ENCODE peak calls at places on chromosomes 3 and 15, in ten cellular contexts. One of them, this sample, is unnamed.

GRCh38 chr15:36775209-36775608 is 195.8 kb downstream of the CDIN1 start:
- DNase-seq in GM23248: no peak
- DNase-seq in PC-3: no peak
- DNase-seq in hepatocyte: no peak
- DNase-seq in fibroblast of lung: no peak
- DNase-seq in mammary epithelial cell: no peak
- DNase-seq in HepG2: no peak
- DNase-seq in neural progenitor cell: no peak
- DNase-seq in mesenchymal stem cell: no peak
- DNase-seq in OCI-LY7: no peak
- DNase-seq in this sample: no peak

GRCh38 chr15:37682304-37682703 is 252.1 kb upstream of the TMCO5A start:
- DNase-seq in fibroblast of lung: peak; percentile 22
- DNase-seq in neural progenitor cell: peak; percentile 24
- DNase-seq in OCI-LY7: peak; percentile 8
- DNase-seq in HepG2: peak; percentile 5
- DNase-seq in hepatocyte: no peak
- DNase-seq in mammary epithelial cell: peak; percentile 11
- DNase-seq in GM23248: peak; percentile 32
- DNase-seq in mesenchymal stem cell: peak; percentile 15
- DNase-seq in PC-3: peak; percentile 58
- DNase-seq in this sample: no peak

GRCh38 chr3:13138566-13139145 is 65.4 kb upstream of the IQSEC1 start:
- DNase-seq in OCI-LY7: no peak
- DNase-seq in GM23248: no peak
- DNase-seq in PC-3: no peak
- DNase-seq in fibroblast of lung: no peak
- DNase-seq in mesenchymal stem cell: no peak
- DNase-seq in HepG2: no peak
- DNase-seq in neural progenitor cell: no peak
- DNase-seq in hepatocyte: no peak
- DNase-seq in mammary epithelial cell: no peak
- DNase-seq in this sample: no peak

GRCh38 chr15:77419050-77419835 is 661 bp downstream of the PEAK1 start:
- DNase-seq in OCI-LY7: no peak
- DNase-seq in HepG2: no peak
- DNase-seq in fibroblast of lung: peak; percentile 72
- DNase-seq in mammary epithelial cell: peak; percentile 21
- DNase-seq in PC-3: peak; percentile 19
- DNase-seq in mesenchymal stem cell: peak; percentile 57
- DNase-seq in neural progenitor cell: peak; percentile 77
- DNase-seq in GM23248: peak; percentile 69
- DNase-seq in hepatocyte: peak; percentile 66
- DNase-seq in this sample: no peak

GRCh38 chr15:72740202-72740601 is 43.4 kb downstream of the ADPGK start:
- DNase-seq in hepatocyte: no peak
- DNase-seq in fibroblast of lung: no peak
- DNase-seq in mammary epithelial cell: no peak
- DNase-seq in neural progenitor cell: no peak
- DNase-seq in PC-3: no peak
- DNase-seq in GM23248: no peak
- DNase-seq in OCI-LY7: peak; percentile 49
- DNase-seq in HepG2: no peak
- DNase-seq in mesenchymal stem cell: peak; percentile 19
- DNase-seq in this sample: no peak

GRCh38 chr3:55567615-55568014 is 80.5 kb upstream of the WNT5A start:
- DNase-seq in hepatocyte: peak; percentile 59
- DNase-seq in HepG2: no peak
- DNase-seq in mesenchymal stem cell: peak; percentile 57
- DNase-seq in mammary epithelial cell: no peak
- DNase-seq in PC-3: no peak
- DNase-seq in neural progenitor cell: no peak
- DNase-seq in OCI-LY7: no peak
- DNase-seq in GM23248: peak; percentile 62
- DNase-seq in fibroblast of lung: peak; percentile 35
- DNase-seq in this sample: no peak

GRCh38 chr3:66497288-66497972 is 3.4 kb downstream of the LRIG1 start:
- DNase-seq in OCI-LY7: peak; percentile 55
- DNase-seq in mammary epithelial cell: no peak
- DNase-seq in neural progenitor cell: no peak
- DNase-seq in PC-3: no peak
- DNase-seq in hepatocyte: no peak
- DNase-seq in HepG2: no peak
- DNase-seq in fibroblast of lung: no peak
- DNase-seq in GM23248: no peak
- DNase-seq in mesenchymal stem cell: no peak
- DNase-seq in this sample: no peak

GRCh38 chr3:160754371-160754854 is 1.6 kb upstream of the PPM1L start:
- DNase-seq in mesenchymal stem cell: peak; percentile 76
- DNase-seq in neural progenitor cell: peak; percentile 74
- DNase-seq in HepG2: no peak
- DNase-seq in fibroblast of lung: peak; percentile 60
- DNase-seq in hepatocyte: peak; percentile 63
- DNase-seq in OCI-LY7: peak; percentile 49
- DNase-seq in mammary epithelial cell: peak; percentile 47
- DNase-seq in GM23248: peak; percentile 72
- DNase-seq in PC-3: peak; percentile 51
- DNase-seq in this sample: peak; percentile 31

GRCh38 chr15:67900621-67901147 is 60.8 kb upstream of the RNU6-1 start:
- DNase-seq in GM23248: no peak
- DNase-seq in mesenchymal stem cell: no peak
- DNase-seq in mammary epithelial cell: peak; percentile 14
- DNase-seq in HepG2: no peak
- DNase-seq in neural progenitor cell: no peak
- DNase-seq in hepatocyte: no peak
- DNase-seq in PC-3: no peak
- DNase-seq in fibroblast of lung: no peak
- DNase-seq in OCI-LY7: no peak
- DNase-seq in this sample: no peak

GRCh38 chr15:67901922-67902321 is 62.1 kb upstream of the RNU6-1 start:
- DNase-seq in GM23248: no peak
- DNase-seq in neural progenitor cell: no peak
- DNase-seq in fibroblast of lung: no peak
- DNase-seq in mesenchymal stem cell: no peak
- DNase-seq in OCI-LY7: no peak
- DNase-seq in mammary epithelial cell: no peak
- DNase-seq in PC-3: no peak
- DNase-seq in HepG2: no peak
- DNase-seq in hepatocyte: no peak
- DNase-seq in this sample: no peak

GRCh38 chr15:67899596-67900283 is 59.9 kb upstream of the RNU6-1 start:
- DNase-seq in OCI-LY7: no peak
- DNase-seq in neural progenitor cell: no peak
- DNase-seq in GM23248: no peak
- DNase-seq in HepG2: no peak
- DNase-seq in mesenchymal stem cell: no peak
- DNase-seq in mammary epithelial cell: no peak
- DNase-seq in fibroblast of lung: no peak
- DNase-seq in hepatocyte: peak; percentile 30
- DNase-seq in PC-3: no peak
- DNase-seq in this sample: no peak

GRCh38 chr15:67903708-67904107 is 63.9 kb upstream of the RNU6-1 start:
- DNase-seq in mesenchymal stem cell: no peak
- DNase-seq in HepG2: no peak
- DNase-seq in neural progenitor cell: no peak
- DNase-seq in hepatocyte: no peak
- DNase-seq in fibroblast of lung: no peak
- DNase-seq in mammary epithelial cell: no peak
- DNase-seq in OCI-LY7: no peak
- DNase-seq in PC-3: no peak
- DNase-seq in GM23248: no peak
- DNase-seq in this sample: no peak

DNA sequence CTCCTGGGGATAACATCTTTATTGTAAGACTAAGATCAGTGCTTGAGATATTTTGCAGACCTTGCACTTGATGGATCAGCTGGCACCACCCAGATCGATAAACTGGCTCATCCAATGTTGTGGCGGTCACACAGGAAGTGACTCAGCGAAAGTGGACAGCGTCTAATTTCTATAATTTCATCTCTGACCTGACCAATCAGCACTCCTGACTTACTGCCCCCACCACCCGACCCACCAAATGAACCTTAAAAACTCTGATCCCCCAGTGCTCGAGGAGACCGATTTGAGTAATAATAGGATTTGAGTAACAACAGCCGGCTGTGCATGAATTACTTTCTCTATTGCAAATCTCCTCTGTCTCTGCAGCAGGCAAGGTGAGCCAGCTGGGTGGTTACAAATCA is 62.7 kb upstream of the RNU6-1 start:
- DNase-seq in OCI-LY7: no peak
- DNase-seq in GM23248: no peak
- DNase-seq in PC-3: no peak
- DNase-seq in fibroblast of lung: no peak
- DNase-seq in mammary epithelial cell: no peak
- DNase-seq in mesenchymal stem cell: no peak
- DNase-seq in neural progenitor cell: no peak
- DNase-seq in HepG2: no peak
- DNase-seq in hepatocyte: no peak
- DNase-seq in this sample: no peak
- H3K27ac ChIP-seq in OCI-LY7: no peak overlapping the region
- H3K27ac ChIP-seq in GM23248: no peak overlapping the region
- H3K27ac ChIP-seq in PC-3: no peak overlapping the region
- H3K27ac ChIP-seq in fibroblast of lung: no peak overlapping the region
- H3K27ac ChIP-seq in mammary epithelial cell: no peak overlapping the region
- H3K27ac ChIP-seq in mesenchymal stem cell: no peak overlapping the region
- H3K27ac ChIP-seq in neural progenitor cell: no peak overlapping the region
- H3K27ac ChIP-seq in HepG2: no peak overlapping the region
- H3K27ac ChIP-seq in hepatocyte: no peak overlapping the region
- H3K27ac ChIP-seq in this sample: no peak overlapping the region

GRCh38 chr3:112377418-112378071 is 44.6 kb downstream of the CD200 start:
- DNase-seq in mesenchymal stem cell: no peak
- DNase-seq in GM23248: no peak
- DNase-seq in fibroblast of lung: peak; percentile 33
- DNase-seq in PC-3: no peak
- DNase-seq in mammary epithelial cell: no peak
- DNase-seq in neural progenitor cell: no peak
- DNase-seq in OCI-LY7: no peak
- DNase-seq in HepG2: no peak
- DNase-seq in hepatocyte: no peak
- DNase-seq in this sample: no peak
- H3K4me2 ChIP-seq in mesenchymal stem cell: no peak overlapping the region
- H3K4me2 ChIP-seq in GM23248: no peak overlapping the region
- H3K4me2 ChIP-seq in fibroblast of lung: no peak overlapping the region
- H3K4me2 ChIP-seq in PC-3: no peak overlapping the region
- H3K4me2 ChIP-seq in mammary epithelial cell: no peak overlapping the region
- H3K4me2 ChIP-seq in neural progenitor cell: no peak overlapping the region
- H3K4me2 ChIP-seq in OCI-LY7: no peak overlapping the region
- H3K4me2 ChIP-seq in HepG2: no peak overlapping the region
- H3K4me2 ChIP-seq in hepatocyte: no peak overlapping the region
- H3K4me2 ChIP-seq in this sample: no peak overlapping the region

GRCh38 chr3:120640231-120640630 is 41.8 kb downstream of the HGD start:
- DNase-seq in mesenchymal stem cell: no peak
- DNase-seq in HepG2: no peak
- DNase-seq in hepatocyte: no peak
- DNase-seq in GM23248: no peak
- DNase-seq in neural progenitor cell: no peak
- DNase-seq in fibroblast of lung: no peak
- DNase-seq in PC-3: no peak
- DNase-seq in mammary epithelial cell: no peak
- DNase-seq in OCI-LY7: no peak
- DNase-seq in this sample: no peak

GRCh38 chr3:120634539-120634938 is 38.4 kb downstream of the NDUFB4 start:
- DNase-seq in OCI-LY7: no peak
- DNase-seq in fibroblast of lung: peak; percentile 8
- DNase-seq in mesenchymal stem cell: no peak
- DNase-seq in mammary epithelial cell: peak; percentile 20
- DNase-seq in PC-3: no peak
- DNase-seq in neural progenitor cell: no peak
- DNase-seq in hepatocyte: no peak
- DNase-seq in HepG2: no peak
- DNase-seq in GM23248: peak; percentile 51
- DNase-seq in this sample: no peak

GRCh38 chr3:120641696-120642246 is 40.3 kb downstream of the HGD start:
- DNase-seq in OCI-LY7: no peak
- DNase-seq in HepG2: no peak
- DNase-seq in GM23248: no peak
- DNase-seq in fibroblast of lung: no peak
- DNase-seq in mammary epithelial cell: no peak
- DNase-seq in hepatocyte: no peak
- DNase-seq in mesenchymal stem cell: no peak
- DNase-seq in PC-3: no peak
- DNase-seq in neural progenitor cell: no peak
- DNase-seq in this sample: no peak

GRCh38 chr3:120636790-120637401 is 40.8 kb downstream of the NDUFB4 start:
- DNase-seq in HepG2: no peak
- DNase-seq in PC-3: no peak
- DNase-seq in hepatocyte: no peak
- DNase-seq in OCI-LY7: no peak
- DNase-seq in mammary epithelial cell: no peak
- DNase-seq in mesenchymal stem cell: no peak
- DNase-seq in fibroblast of lung: no peak
- DNase-seq in neural progenitor cell: no peak
- DNase-seq in GM23248: no peak
- DNase-seq in this sample: no peak

DNA sequence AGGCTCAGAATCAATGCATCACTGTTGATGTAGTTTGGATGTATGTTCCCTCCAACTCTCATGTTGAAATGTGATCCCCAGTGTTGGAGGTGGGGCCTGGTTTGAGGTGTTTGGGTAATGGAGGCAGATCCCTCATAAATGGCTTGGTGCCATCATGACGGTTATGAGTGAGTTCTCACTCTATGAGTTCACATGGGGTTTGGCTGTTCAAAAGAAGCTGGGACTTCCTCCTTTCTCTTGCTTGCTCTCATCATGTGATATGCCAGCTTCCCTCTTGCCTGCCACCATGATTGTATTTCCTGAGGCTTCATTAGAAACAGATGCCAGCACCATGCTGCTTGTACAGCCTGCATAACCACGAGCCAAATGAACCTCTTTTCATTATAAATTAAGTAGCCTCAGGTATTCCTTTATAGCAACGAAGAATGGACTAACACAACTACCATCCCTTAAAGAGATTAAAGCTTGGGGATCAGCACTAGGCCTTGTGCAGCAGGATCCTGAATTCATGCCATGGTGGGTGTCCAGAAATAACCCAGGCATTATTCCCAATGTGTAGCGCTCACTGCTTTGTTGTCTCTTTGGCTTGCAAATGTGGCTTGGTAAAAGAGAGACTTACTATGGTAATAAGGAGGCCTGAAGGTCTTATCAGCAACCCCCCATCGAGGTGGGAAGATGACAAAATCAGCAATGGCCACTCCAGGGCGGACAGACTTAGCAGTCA is 41.9 kb downstream of the NDUFB4 start:
- DNase-seq in mesenchymal stem cell: no peak
- DNase-seq in mammary epithelial cell: no peak
- DNase-seq in OCI-LY7: no peak
- DNase-seq in hepatocyte: no peak
- DNase-seq in fibroblast of lung: no peak
- DNase-seq in neural progenitor cell: no peak
- DNase-seq in HepG2: no peak
- DNase-seq in PC-3: no peak
- DNase-seq in GM23248: peak; percentile 26
- DNase-seq in this sample: no peak
- H2AFZ ChIP-seq in mesenchymal stem cell: no peak overlapping the region
- H2AFZ ChIP-seq in mammary epithelial cell: no peak overlapping the region
- H2AFZ ChIP-seq in OCI-LY7: no peak overlapping the region
- H2AFZ ChIP-seq in hepatocyte: no peak overlapping the region
- H2AFZ ChIP-seq in fibroblast of lung: no peak overlapping the region
- H2AFZ ChIP-seq in neural progenitor cell: peak overlapping the region; percentile 69
- H2AFZ ChIP-seq in HepG2: no peak overlapping the region
- H2AFZ ChIP-seq in PC-3: no peak overlapping the region
- H2AFZ ChIP-seq in GM23248: peak overlapping the region; percentile 35
- H2AFZ ChIP-seq in this sample: no peak overlapping the region

GRCh38 chr3:112512320-112512719 is 13.0 kb upstream of the BTLA start:
- DNase-seq in hepatocyte: no peak
- DNase-seq in neural progenitor cell: peak; percentile 36
- DNase-seq in mesenchymal stem cell: no peak
- DNase-seq in OCI-LY7: peak; percentile 61
- DNase-seq in fibroblast of lung: no peak
- DNase-seq in mammary epithelial cell: no peak
- DNase-seq in GM23248: no peak
- DNase-seq in PC-3: no peak
- DNase-seq in HepG2: no peak
- DNase-seq in this sample: no peak

GRCh38 chr3:112519424-112520001 is 20.2 kb upstream of the BTLA start:
- DNase-seq in OCI-LY7: peak; percentile 81
- DNase-seq in fibroblast of lung: peak; percentile 59
- DNase-seq in GM23248: peak; percentile 79
- DNase-seq in hepatocyte: peak; percentile 77
- DNase-seq in PC-3: peak; percentile 82
- DNase-seq in HepG2: peak; percentile 56
- DNase-seq in mesenchymal stem cell: peak; percentile 73
- DNase-seq in neural progenitor cell: peak; percentile 69
- DNase-seq in mammary epithelial cell: peak; percentile 58
- DNase-seq in this sample: peak; percentile 8

GRCh38 chr3:112508860-112509259 is 9.6 kb upstream of the BTLA start:
- DNase-seq in HepG2: no peak
- DNase-seq in PC-3: no peak
- DNase-seq in OCI-LY7: no peak
- DNase-seq in hepatocyte: no peak
- DNase-seq in neural progenitor cell: no peak
- DNase-seq in mesenchymal stem cell: no peak
- DNase-seq in fibroblast of lung: no peak
- DNase-seq in GM23248: no peak
- DNase-seq in mammary epithelial cell: no peak
- DNase-seq in this sample: no peak

DNA sequence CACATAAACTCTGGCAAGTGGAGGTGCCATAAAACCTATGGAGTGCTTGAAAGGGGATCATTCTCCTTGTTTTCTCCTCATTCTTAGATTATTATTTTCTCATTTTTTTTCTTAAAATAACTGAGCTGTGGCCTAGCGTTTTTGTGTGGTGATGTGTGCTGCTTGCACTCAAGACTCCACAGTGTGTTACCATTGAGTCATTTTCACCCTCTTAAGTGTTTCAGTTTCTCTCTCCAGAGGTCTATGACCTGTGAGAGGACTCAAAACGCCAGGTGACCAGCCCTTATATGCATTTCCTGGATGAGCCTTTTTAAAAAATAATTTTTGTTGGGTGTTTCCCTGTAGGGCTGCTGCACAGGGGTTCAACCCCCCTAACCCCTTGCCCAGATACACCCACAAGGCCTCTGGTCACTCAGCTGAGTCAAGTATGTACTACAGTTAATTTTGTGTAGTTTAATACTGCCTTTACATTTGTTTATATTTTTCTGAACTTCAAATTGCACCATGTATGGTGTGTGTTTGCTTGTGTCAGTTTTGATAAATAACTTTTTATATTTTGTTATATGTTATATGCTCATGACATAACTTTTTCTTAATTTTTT is 15.4 kb upstream of the BTLA start:
- DNase-seq in mammary epithelial cell: no peak
- DNase-seq in OCI-LY7: no peak
- DNase-seq in GM23248: peak; percentile 34
- DNase-seq in fibroblast of lung: peak; percentile 17
- DNase-seq in neural progenitor cell: no peak
- DNase-seq in HepG2: no peak
- DNase-seq in mesenchymal stem cell: peak; percentile 7
- DNase-seq in PC-3: no peak
- DNase-seq in hepatocyte: no peak
- DNase-seq in this sample: no peak
- H3K27ac ChIP-seq in mammary epithelial cell: no peak overlapping the region
- H3K27ac ChIP-seq in OCI-LY7: no peak overlapping the region
- H3K27ac ChIP-seq in GM23248: no peak overlapping the region
- H3K27ac ChIP-seq in fibroblast of lung: no peak overlapping the region
- H3K27ac ChIP-seq in neural progenitor cell: no peak overlapping the region
- H3K27ac ChIP-seq in HepG2: no peak overlapping the region
- H3K27ac ChIP-seq in mesenchymal stem cell: no peak overlapping the region
- H3K27ac ChIP-seq in PC-3: no peak overlapping the region
- H3K27ac ChIP-seq in hepatocyte: no peak overlapping the region
- H3K27ac ChIP-seq in this sample: no peak overlapping the region